ENCODE peak calls at places on chromosomes 2 and 18, in ten cellular contexts. One of them, this sample, is unnamed.

GRCh38 chr2:238345286-238345968 is 25.1 kb downstream of the TRAF3IP1 start:
- DNase-seq in GM03348: no peak
- DNase-seq in NB4: no peak
- DNase-seq in fibroblast of lung: no peak
- DNase-seq in cardiac fibroblast: no peak
- DNase-seq in AG09319: no peak
- DNase-seq in LNCaP clone FGC: no peak
- DNase-seq in iris pigment epithelial cell: no peak
- DNase-seq in EL: no peak
- DNase-seq in NAMALWA: no peak
- DNase-seq in this sample: no peak

GRCh38 chr2:196601430-196602306 is 37.8 kb upstream of the CCDC150 start:
- DNase-seq in LNCaP clone FGC: no peak
- DNase-seq in EL: peak; percentile 98
- DNase-seq in cardiac fibroblast: peak; percentile 96
- DNase-seq in GM03348: peak; percentile 92
- DNase-seq in NB4: no peak
- DNase-seq in fibroblast of lung: peak; percentile 96
- DNase-seq in AG09319: peak; percentile 91
- DNase-seq in iris pigment epithelial cell: peak; percentile 95
- DNase-seq in NAMALWA: no peak
- DNase-seq in this sample: peak; percentile 88

GRCh38 chr2:84300030-84301029 is 158.8 kb downstream of the SUCLG1 start:
- DNase-seq in cardiac fibroblast: no peak
- DNase-seq in EL: no peak
- DNase-seq in NB4: no peak
- DNase-seq in iris pigment epithelial cell: no peak
- DNase-seq in LNCaP clone FGC: no peak
- DNase-seq in fibroblast of lung: no peak
- DNase-seq in NAMALWA: no peak
- DNase-seq in GM03348: no peak
- DNase-seq in AG09319: no peak
- DNase-seq in this sample: no peak

GRCh38 chr2:2575870-2576386 is 244.9 kb upstream of the MYT1L start:
- DNase-seq in fibroblast of lung: no peak
- DNase-seq in NB4: no peak
- DNase-seq in AG09319: no peak
- DNase-seq in LNCaP clone FGC: no peak
- DNase-seq in NAMALWA: no peak
- DNase-seq in EL: no peak
- DNase-seq in iris pigment epithelial cell: no peak
- DNase-seq in cardiac fibroblast: no peak
- DNase-seq in GM03348: no peak
- DNase-seq in this sample: no peak

GRCh38 chr18:23710946-23711345 is 21.7 kb downstream of the LAMA3 start:
- DNase-seq in GM03348: no peak
- DNase-seq in AG09319: no peak
- DNase-seq in LNCaP clone FGC: no peak
- DNase-seq in NAMALWA: no peak
- DNase-seq in iris pigment epithelial cell: no peak
- DNase-seq in cardiac fibroblast: no peak
- DNase-seq in fibroblast of lung: no peak
- DNase-seq in NB4: no peak
- DNase-seq in EL: no peak
- DNase-seq in this sample: no peak

GRCh38 chr2:215698566-215698965 is 262.7 kb upstream of the FN1 start:
- DNase-seq in NAMALWA: no peak
- DNase-seq in fibroblast of lung: peak; percentile 100
- DNase-seq in iris pigment epithelial cell: peak; percentile 97
- DNase-seq in cardiac fibroblast: peak; percentile 96
- DNase-seq in EL: peak; percentile 98
- DNase-seq in AG09319: peak; percentile 96
- DNase-seq in LNCaP clone FGC: no peak
- DNase-seq in GM03348: peak; percentile 77
- DNase-seq in NB4: no peak
- DNase-seq in this sample: no peak

GRCh38 chr2:158530829-158531228 is 74.1 kb downstream of the PKP4 start:
- DNase-seq in NAMALWA: no peak
- DNase-seq in LNCaP clone FGC: no peak
- DNase-seq in EL: no peak
- DNase-seq in cardiac fibroblast: no peak
- DNase-seq in GM03348: no peak
- DNase-seq in fibroblast of lung: no peak
- DNase-seq in iris pigment epithelial cell: no peak
- DNase-seq in NB4: no peak
- DNase-seq in AG09319: no peak
- DNase-seq in this sample: no peak

GRCh38 chr18:26004827-26005226 is 85.6 kb downstream of the SS18 start:
- DNase-seq in iris pigment epithelial cell: no peak
- DNase-seq in LNCaP clone FGC: no peak
- DNase-seq in GM03348: no peak
- DNase-seq in AG09319: no peak
- DNase-seq in fibroblast of lung: no peak
- DNase-seq in EL: no peak
- DNase-seq in NAMALWA: no peak
- DNase-seq in NB4: no peak
- DNase-seq in cardiac fibroblast: no peak
- DNase-seq in this sample: no peak

GRCh38 chr18:33745396-33745795 is 167.4 kb downstream of the ASXL3 start:
- DNase-seq in iris pigment epithelial cell: no peak
- DNase-seq in EL: no peak
- DNase-seq in cardiac fibroblast: no peak
- DNase-seq in LNCaP clone FGC: no peak
- DNase-seq in NAMALWA: no peak
- DNase-seq in GM03348: no peak
- DNase-seq in AG09319: no peak
- DNase-seq in NB4: no peak
- DNase-seq in fibroblast of lung: no peak
- DNase-seq in this sample: no peak

GRCh38 chr2:26235089-26235488 is 9.3 kb downstream of the HADHA start:
- DNase-seq in EL: no peak
- DNase-seq in NAMALWA: peak; percentile 17
- DNase-seq in NB4: peak; percentile 15
- DNase-seq in LNCaP clone FGC: no peak
- DNase-seq in AG09319: no peak
- DNase-seq in iris pigment epithelial cell: no peak
- DNase-seq in GM03348: no peak
- DNase-seq in fibroblast of lung: no peak
- DNase-seq in cardiac fibroblast: peak; percentile 14
- DNase-seq in this sample: no peak

GRCh38 chr2:204109681-204110080 is 173.1 kb downstream of the ICOS start:
- DNase-seq in AG09319: no peak
- DNase-seq in GM03348: peak; percentile 11
- DNase-seq in LNCaP clone FGC: peak; percentile 51
- DNase-seq in fibroblast of lung: no peak
- DNase-seq in NB4: peak; percentile 7
- DNase-seq in EL: no peak
- DNase-seq in iris pigment epithelial cell: no peak
- DNase-seq in NAMALWA: no peak
- DNase-seq in cardiac fibroblast: no peak
- DNase-seq in this sample: peak; percentile 46

GRCh38 chr2:220504890-220505564 is 877.6 kb downstream of the SLC4A3 start:
- DNase-seq in NB4: no peak
- DNase-seq in GM03348: peak; percentile 26
- DNase-seq in EL: peak; percentile 68
- DNase-seq in iris pigment epithelial cell: peak; percentile 84
- DNase-seq in LNCaP clone FGC: peak; percentile 33
- DNase-seq in NAMALWA: no peak
- DNase-seq in cardiac fibroblast: peak; percentile 71
- DNase-seq in fibroblast of lung: peak; percentile 54
- DNase-seq in AG09319: no peak
- DNase-seq in this sample: peak; percentile 1

GRCh38 chr2:172395503-172395902 is 31.9 kb upstream of the ITGA6 start:
- DNase-seq in fibroblast of lung: peak; percentile 53
- DNase-seq in EL: no peak
- DNase-seq in LNCaP clone FGC: no peak
- DNase-seq in GM03348: no peak
- DNase-seq in AG09319: no peak
- DNase-seq in NB4: peak; percentile 65
- DNase-seq in cardiac fibroblast: no peak
- DNase-seq in iris pigment epithelial cell: no peak
- DNase-seq in NAMALWA: no peak
- DNase-seq in this sample: no peak

GRCh38 chr2:122028371-122029102 is 273.1 kb downstream of the TSN start:
- DNase-seq in LNCaP clone FGC: no peak
- DNase-seq in iris pigment epithelial cell: peak; percentile 45
- DNase-seq in NAMALWA: no peak
- DNase-seq in fibroblast of lung: peak; percentile 94
- DNase-seq in GM03348: peak; percentile 90
- DNase-seq in NB4: no peak
- DNase-seq in AG09319: peak; percentile 5
- DNase-seq in cardiac fibroblast: peak; percentile 93
- DNase-seq in EL: peak; percentile 86
- DNase-seq in this sample: no peak

GRCh38 chr2:150075831-150076230 is 411.6 kb downstream of the RND3 start:
- DNase-seq in LNCaP clone FGC: no peak
- DNase-seq in fibroblast of lung: peak; percentile 91
- DNase-seq in GM03348: peak; percentile 47
- DNase-seq in AG09319: no peak
- DNase-seq in NAMALWA: no peak
- DNase-seq in NB4: no peak
- DNase-seq in EL: peak; percentile 79
- DNase-seq in cardiac fibroblast: peak; percentile 89
- DNase-seq in iris pigment epithelial cell: peak; percentile 83
- DNase-seq in this sample: peak; percentile 46

GRCh38 chr18:27649621-27650020 is 464.5 kb upstream of the CHST9 start:
- DNase-seq in AG09319: no peak
- DNase-seq in NAMALWA: no peak
- DNase-seq in EL: no peak
- DNase-seq in NB4: no peak
- DNase-seq in fibroblast of lung: no peak
- DNase-seq in LNCaP clone FGC: no peak
- DNase-seq in iris pigment epithelial cell: no peak
- DNase-seq in GM03348: no peak
- DNase-seq in cardiac fibroblast: no peak
- DNase-seq in this sample: no peak

GRCh38 chr2:240585681-240586197 is 795 bp upstream of the CAPN10 start:
- DNase-seq in AG09319: no peak
- DNase-seq in cardiac fibroblast: no peak
- DNase-seq in GM03348: no peak
- DNase-seq in LNCaP clone FGC: no peak
- DNase-seq in fibroblast of lung: no peak
- DNase-seq in NB4: no peak
- DNase-seq in NAMALWA: no peak
- DNase-seq in EL: no peak
- DNase-seq in iris pigment epithelial cell: peak; percentile 5
- DNase-seq in this sample: no peak

GRCh38 chr2:38788306-38788705 is 10.3 kb downstream of the GEMIN6 start:
- DNase-seq in GM03348: no peak
- DNase-seq in NB4: no peak
- DNase-seq in NAMALWA: no peak
- DNase-seq in fibroblast of lung: no peak
- DNase-seq in EL: no peak
- DNase-seq in AG09319: no peak
- DNase-seq in LNCaP clone FGC: no peak
- DNase-seq in cardiac fibroblast: no peak
- DNase-seq in iris pigment epithelial cell: no peak
- DNase-seq in this sample: no peak

This sample was measured in endothelial cell of umbilical vein.